ENCODE peak calls at places on chromosomes 11 and 22, in ten cellular contexts. One of them, this sample, is unnamed.

GRCh38 chr11:62471603-62472002 is 52.8 kb downstream of the SCGB1A1 start:
- DNase-seq in left ventricle myocardium inferior: no peak
- DNase-seq in uterus: no peak
- DNase-seq in transverse colon: no peak
- DNase-seq in A549: no peak
- DNase-seq in sigmoid colon: no peak
- DNase-seq in esophagus squamous epithelium: no peak
- DNase-seq in body of pancreas: no peak
- DNase-seq in CD8-positive, alpha-beta T cell: no peak
- DNase-seq in esophagus muscularis mucosa: no peak
- DNase-seq in this sample: no peak

GRCh38 chr11:130874396-130874795 is 41.9 kb downstream of the SNX19 start:
- DNase-seq in body of pancreas: no peak
- DNase-seq in esophagus squamous epithelium: no peak
- DNase-seq in sigmoid colon: no peak
- DNase-seq in transverse colon: no peak
- DNase-seq in A549: no peak
- DNase-seq in esophagus muscularis mucosa: no peak
- DNase-seq in uterus: no peak
- DNase-seq in left ventricle myocardium inferior: no peak
- DNase-seq in CD8-positive, alpha-beta T cell: no peak
- DNase-seq in this sample: no peak

GRCh38 chr11:102422817-102423725 is 29.5 kb downstream of the TMEM123 start:
- DNase-seq in left ventricle myocardium inferior: no peak
- DNase-seq in esophagus muscularis mucosa: no peak
- DNase-seq in esophagus squamous epithelium: no peak
- DNase-seq in body of pancreas: no peak
- DNase-seq in A549: no peak
- DNase-seq in uterus: no peak
- DNase-seq in CD8-positive, alpha-beta T cell: no peak
- DNase-seq in transverse colon: no peak
- DNase-seq in sigmoid colon: no peak
- DNase-seq in this sample: no peak

GRCh38 chr22:38489561-38490133 is 16.5 kb downstream of the DDX17 start:
- DNase-seq in uterus: no peak
- DNase-seq in left ventricle myocardium inferior: no peak
- DNase-seq in esophagus squamous epithelium: no peak
- DNase-seq in sigmoid colon: no peak
- DNase-seq in body of pancreas: no peak
- DNase-seq in transverse colon: no peak
- DNase-seq in esophagus muscularis mucosa: no peak
- DNase-seq in A549: no peak
- DNase-seq in CD8-positive, alpha-beta T cell: no peak
- DNase-seq in this sample: no peak

GRCh38 chr22:50274311-50274710 is 4.1 kb upstream of the MAPK11 start:
- DNase-seq in A549: peak; percentile 70
- DNase-seq in esophagus muscularis mucosa: no peak
- DNase-seq in transverse colon: peak; percentile 66
- DNase-seq in left ventricle myocardium inferior: peak; percentile 54
- DNase-seq in CD8-positive, alpha-beta T cell: no peak
- DNase-seq in sigmoid colon: no peak
- DNase-seq in uterus: no peak
- DNase-seq in esophagus squamous epithelium: no peak
- DNase-seq in body of pancreas: peak; percentile 61
- DNase-seq in this sample: peak; percentile 78

GRCh38 chr11:119338946-119339580 is 1.6 kb downstream of the C1QTNF5 start:
- DNase-seq in left ventricle myocardium inferior: no peak
- DNase-seq in CD8-positive, alpha-beta T cell: no peak
- DNase-seq in transverse colon: no peak
- DNase-seq in esophagus muscularis mucosa: no peak
- DNase-seq in A549: no peak
- DNase-seq in esophagus squamous epithelium: no peak
- DNase-seq in uterus: no peak
- DNase-seq in sigmoid colon: no peak
- DNase-seq in body of pancreas: no peak
- DNase-seq in this sample: no peak

GRCh38 chr11:15843309-15843857 is 513.0 kb downstream of the SOX6 start:
- DNase-seq in sigmoid colon: no peak
- DNase-seq in uterus: no peak
- DNase-seq in left ventricle myocardium inferior: no peak
- DNase-seq in esophagus squamous epithelium: no peak
- DNase-seq in esophagus muscularis mucosa: no peak
- DNase-seq in CD8-positive, alpha-beta T cell: no peak
- DNase-seq in body of pancreas: no peak
- DNase-seq in transverse colon: no peak
- DNase-seq in A549: no peak
- DNase-seq in this sample: peak; percentile 74

GRCh38 chr11:71326328-71326940 is 74.1 kb upstream of the SHANK2 start:
- DNase-seq in body of pancreas: no peak
- DNase-seq in left ventricle myocardium inferior: no peak
- DNase-seq in A549: no peak
- DNase-seq in transverse colon: no peak
- DNase-seq in uterus: no peak
- DNase-seq in sigmoid colon: peak; percentile 48
- DNase-seq in CD8-positive, alpha-beta T cell: no peak
- DNase-seq in esophagus squamous epithelium: no peak
- DNase-seq in esophagus muscularis mucosa: no peak
- DNase-seq in this sample: no peak

GRCh38 chr11:26994579-26995210 is 783 bp downstream of the FIBIN start:
- DNase-seq in esophagus muscularis mucosa: no peak
- DNase-seq in esophagus squamous epithelium: no peak
- DNase-seq in A549: no peak
- DNase-seq in uterus: peak; percentile 34
- DNase-seq in sigmoid colon: peak; percentile 66
- DNase-seq in body of pancreas: peak; percentile 15
- DNase-seq in transverse colon: no peak
- DNase-seq in CD8-positive, alpha-beta T cell: no peak
- DNase-seq in left ventricle myocardium inferior: no peak
- DNase-seq in this sample: no peak

GRCh38 chr11:70678931-70679900 is 280.9 kb downstream of the CTTN start:
- DNase-seq in uterus: no peak
- DNase-seq in sigmoid colon: no peak
- DNase-seq in esophagus muscularis mucosa: no peak
- DNase-seq in transverse colon: no peak
- DNase-seq in esophagus squamous epithelium: no peak
- DNase-seq in left ventricle myocardium inferior: no peak
- DNase-seq in A549: no peak
- DNase-seq in CD8-positive, alpha-beta T cell: no peak
- DNase-seq in body of pancreas: no peak
- DNase-seq in this sample: no peak

GRCh38 chr11:15624701-15625100 is 510.0 kb downstream of the INSC start:
- DNase-seq in sigmoid colon: no peak
- DNase-seq in transverse colon: no peak
- DNase-seq in A549: no peak
- DNase-seq in body of pancreas: no peak
- DNase-seq in esophagus muscularis mucosa: no peak
- DNase-seq in left ventricle myocardium inferior: no peak
- DNase-seq in uterus: no peak
- DNase-seq in esophagus squamous epithelium: no peak
- DNase-seq in CD8-positive, alpha-beta T cell: no peak
- DNase-seq in this sample: no peak

GRCh38 chr22:19429950-19430889 is 1.3 kb downstream of the HIRA start:
- DNase-seq in esophagus squamous epithelium: no peak
- DNase-seq in body of pancreas: peak; percentile 24
- DNase-seq in left ventricle myocardium inferior: peak; percentile 31
- DNase-seq in A549: peak; percentile 4
- DNase-seq in CD8-positive, alpha-beta T cell: no peak
- DNase-seq in sigmoid colon: no peak
- DNase-seq in transverse colon: peak; percentile 26
- DNase-seq in esophagus muscularis mucosa: no peak
- DNase-seq in uterus: no peak
- DNase-seq in this sample: peak; percentile 47

GRCh38 chr11:8039530-8040260 is 41.3 kb upstream of the TUB start:
- DNase-seq in esophagus muscularis mucosa: no peak
- DNase-seq in esophagus squamous epithelium: no peak
- DNase-seq in body of pancreas: no peak
- DNase-seq in sigmoid colon: no peak
- DNase-seq in CD8-positive, alpha-beta T cell: no peak
- DNase-seq in transverse colon: no peak
- DNase-seq in uterus: no peak
- DNase-seq in A549: no peak
- DNase-seq in left ventricle myocardium inferior: no peak
- DNase-seq in this sample: no peak

GRCh38 chr11:19674420-19674819 is 38.2 kb upstream of the NAV2 start:
- DNase-seq in esophagus squamous epithelium: no peak
- DNase-seq in sigmoid colon: no peak
- DNase-seq in uterus: no peak
- DNase-seq in left ventricle myocardium inferior: no peak
- DNase-seq in A549: no peak
- DNase-seq in CD8-positive, alpha-beta T cell: no peak
- DNase-seq in transverse colon: no peak
- DNase-seq in body of pancreas: no peak
- DNase-seq in esophagus muscularis mucosa: no peak
- DNase-seq in this sample: no peak
- H3K4me1 ChIP-seq in esophagus squamous epithelium: peaks cover 72% of the 10 kb centered on the region
- H3K4me1 ChIP-seq in sigmoid colon: peaks cover 96% of the 10 kb centered on the region
- H3K4me1 ChIP-seq in uterus: no peaks in the 10 kb centered on the region
- H3K4me1 ChIP-seq in left ventricle myocardium inferior: peaks cover 52% of the 10 kb centered on the region
- H3K4me1 ChIP-seq in A549: peaks cover 29% of the 10 kb centered on the region
- H3K4me1 ChIP-seq in CD8-positive, alpha-beta T cell: no peaks in the 10 kb centered on the region
- H3K4me1 ChIP-seq in transverse colon: peaks cover 12% of the 10 kb centered on the region
- H3K4me1 ChIP-seq in body of pancreas: no peaks in the 10 kb centered on the region
- H3K4me1 ChIP-seq in esophagus muscularis mucosa: peaks cover 42% of the 10 kb centered on the region
- H3K4me1 ChIP-seq in this sample: peaks cover 8% of the 10 kb centered on the region

GRCh38 chr22:41397143-41397811 is 15.5 kb downstream of the TEF start:
- DNase-seq in CD8-positive, alpha-beta T cell: no peak
- DNase-seq in left ventricle myocardium inferior: no peak
- DNase-seq in esophagus squamous epithelium: no peak
- DNase-seq in body of pancreas: no peak
- DNase-seq in uterus: no peak
- DNase-seq in A549: no peak
- DNase-seq in sigmoid colon: no peak
- DNase-seq in esophagus muscularis mucosa: no peak
- DNase-seq in transverse colon: peak; percentile 76
- DNase-seq in this sample: no peak

GRCh38 chr22:41394012-41394356 is 12.2 kb downstream of the TEF start:
- DNase-seq in esophagus muscularis mucosa: no peak
- DNase-seq in sigmoid colon: no peak
- DNase-seq in body of pancreas: no peak
- DNase-seq in left ventricle myocardium inferior: no peak
- DNase-seq in A549: no peak
- DNase-seq in uterus: no peak
- DNase-seq in esophagus squamous epithelium: no peak
- DNase-seq in CD8-positive, alpha-beta T cell: no peak
- DNase-seq in transverse colon: no peak
- DNase-seq in this sample: no peak

GRCh38 chr22:41398921-41399320 is 17.2 kb downstream of the TEF start:
- DNase-seq in esophagus squamous epithelium: no peak
- DNase-seq in uterus: no peak
- DNase-seq in CD8-positive, alpha-beta T cell: no peak
- DNase-seq in esophagus muscularis mucosa: no peak
- DNase-seq in A549: no peak
- DNase-seq in left ventricle myocardium inferior: no peak
- DNase-seq in body of pancreas: no peak
- DNase-seq in transverse colon: no peak
- DNase-seq in sigmoid colon: no peak
- DNase-seq in this sample: no peak

DNA sequence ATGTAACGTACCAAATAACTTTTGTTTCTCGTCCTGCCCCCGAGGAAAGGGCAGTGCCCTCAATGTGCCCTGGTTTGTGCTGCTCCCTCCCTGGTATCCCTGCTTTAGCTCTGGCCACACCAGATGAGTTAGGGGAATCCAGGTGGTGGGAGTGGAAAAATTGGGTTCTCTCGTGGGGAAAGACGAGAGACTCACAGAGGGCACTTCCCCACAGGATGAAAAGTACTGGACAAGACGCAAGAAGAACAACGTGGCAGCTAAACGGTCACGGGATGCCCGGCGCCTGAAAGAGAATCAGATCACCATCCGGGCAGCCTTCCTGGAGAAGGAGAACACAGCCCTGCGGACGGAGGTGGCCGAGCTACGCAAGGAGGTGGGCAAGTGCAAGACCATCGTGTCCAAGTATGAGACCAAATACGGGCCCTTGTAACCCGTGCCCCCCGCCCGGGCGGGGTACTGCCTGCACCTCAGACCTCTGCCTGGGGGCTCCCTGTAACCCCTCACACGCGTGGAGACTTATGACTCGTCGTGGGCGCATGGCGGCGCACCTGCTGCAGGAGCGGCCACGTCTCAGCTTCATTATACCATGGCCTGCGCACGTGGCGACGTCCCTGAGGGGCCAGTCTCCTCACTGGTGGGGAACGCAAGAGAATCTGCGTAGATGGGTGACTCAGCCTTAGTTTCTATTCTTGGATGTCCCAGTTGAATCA is 13.9 kb downstream of the TEF start:
- DNase-seq in transverse colon: no peak
- DNase-seq in CD8-positive, alpha-beta T cell: no peak
- DNase-seq in sigmoid colon: no peak
- DNase-seq in esophagus squamous epithelium: no peak
- DNase-seq in left ventricle myocardium inferior: no peak
- DNase-seq in A549: no peak
- DNase-seq in uterus: no peak
- DNase-seq in body of pancreas: no peak
- DNase-seq in esophagus muscularis mucosa: no peak
- DNase-seq in this sample: no peak
- H3K27ac ChIP-seq in transverse colon: no peak overlapping the region
- H3K27ac ChIP-seq in CD8-positive, alpha-beta T cell: no peak overlapping the region
- H3K27ac ChIP-seq in sigmoid colon: peak overlapping the region; percentile 81
- H3K27ac ChIP-seq in esophagus squamous epithelium: no peak overlapping the region
- H3K27ac ChIP-seq in left ventricle myocardium inferior: peak overlapping the region; percentile 58
- H3K27ac ChIP-seq in A549: no peak overlapping the region
- H3K27ac ChIP-seq in uterus: no peak overlapping the region
- H3K27ac ChIP-seq in body of pancreas: no peak overlapping the region
- H3K27ac ChIP-seq in esophagus muscularis mucosa: peak overlapping the region; percentile 79
- H3K27ac ChIP-seq in this sample: no peak overlapping the region

DNA sequence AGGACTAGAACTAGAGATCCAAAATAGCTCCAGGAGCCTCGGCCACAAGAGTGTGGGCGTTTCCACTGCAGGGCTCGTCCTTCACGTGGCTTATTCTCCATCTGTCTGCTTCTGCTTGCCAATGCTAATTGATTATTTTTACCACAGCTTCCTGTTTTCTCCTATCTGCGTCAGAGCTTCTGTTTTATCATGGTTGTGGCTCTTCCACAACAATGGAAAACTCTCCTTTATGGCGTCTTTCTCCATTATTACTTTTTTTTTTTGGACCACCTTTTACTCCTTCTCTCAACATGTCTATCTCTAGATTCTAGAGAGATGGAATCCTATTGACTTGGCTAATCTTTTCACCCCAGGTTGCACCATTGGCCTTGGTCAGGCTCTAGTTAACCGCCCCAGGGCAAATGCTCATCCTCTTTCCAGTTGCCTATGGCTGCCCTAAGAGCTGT is 25.9 kb downstream of the CAT start:
- DNase-seq in CD8-positive, alpha-beta T cell: no peak
- DNase-seq in sigmoid colon: no peak
- DNase-seq in esophagus muscularis mucosa: no peak
- DNase-seq in body of pancreas: no peak
- DNase-seq in esophagus squamous epithelium: no peak
- DNase-seq in transverse colon: no peak
- DNase-seq in uterus: no peak
- DNase-seq in A549: no peak
- DNase-seq in left ventricle myocardium inferior: no peak
- DNase-seq in this sample: no peak
- H3K4me1 ChIP-seq in CD8-positive, alpha-beta T cell: no peaks in the 10 kb centered on the region
- H3K4me1 ChIP-seq in sigmoid colon: no peaks in the 10 kb centered on the region
- H3K4me1 ChIP-seq in esophagus muscularis mucosa: no peaks in the 10 kb centered on the region
- H3K4me1 ChIP-seq in body of pancreas: peaks cover 10% of the 10 kb centered on the region
- H3K4me1 ChIP-seq in esophagus squamous epithelium: no peaks in the 10 kb centered on the region
- H3K4me1 ChIP-seq in transverse colon: no peaks in the 10 kb centered on the region
- H3K4me1 ChIP-seq in uterus: no peaks in the 10 kb centered on the region
- H3K4me1 ChIP-seq in A549: no peaks in the 10 kb centered on the region
- H3K4me1 ChIP-seq in left ventricle myocardium inferior: no peaks in the 10 kb centered on the region
- H3K4me1 ChIP-seq in this sample: no peaks in the 10 kb centered on the region

GRCh38 chr11:76671626-76672309 is 1.2 kb upstream of the LRRC32 start:
- DNase-seq in body of pancreas: no peak
- DNase-seq in uterus: no peak
- DNase-seq in esophagus squamous epithelium: no peak
- DNase-seq in esophagus muscularis mucosa: no peak
- DNase-seq in left ventricle myocardium inferior: no peak
- DNase-seq in CD8-positive, alpha-beta T cell: no peak
- DNase-seq in sigmoid colon: no peak
- DNase-seq in transverse colon: no peak
- DNase-seq in A549: no peak
- DNase-seq in this sample: no peak
- H3K27ac ChIP-seq in body of pancreas: no peak overlapping the region
- H3K27ac ChIP-seq in uterus: peak overlapping the region; percentile 77
- H3K27ac ChIP-seq in esophagus squamous epithelium: peak overlapping the region; percentile 65
- H3K27ac ChIP-seq in esophagus muscularis mucosa: peak overlapping the region; percentile 79
- H3K27ac ChIP-seq in left ventricle myocardium inferior: peak overlapping the region; percentile 94
- H3K27ac ChIP-seq in CD8-positive, alpha-beta T cell: no peak overlapping the region
- H3K27ac ChIP-seq in sigmoid colon: peak overlapping the region; percentile 76
- H3K27ac ChIP-seq in transverse colon: peak overlapping the region; percentile 60
- H3K27ac ChIP-seq in A549: no peak overlapping the region
- H3K27ac ChIP-seq in this sample: no peak overlapping the region

This sample was measured in testis.